ENCODE peak calls at places on chromosomes 4 and X, in eight cellular contexts. H is M059J, U is mammary epithelial cell, N is esophagus muscularis mucosa, B is NCI-H1436, E is neural crest cell, R is HEK293T, K is NCI-H2107. I is an unnamed sample.

GRCh38 chrX:70969635-70970481 is 39.0 kb upstream of the SLC7A3 start:
- DNase-seq in H (no peak), U (no peak), N (no peak), B (no peak), E (no peak), R (no peak), K (no peak), I (no peak)

GRCh38 chr4:2132438-2132837 is 73.3 kb downstream of the NAT8L start:
- DNase-seq in H (no peak), U (no peak), N (no peak), B (no peak), E (no peak), R (no peak), K (no peak), I (no peak)

GRCh38 chr4:127783026-127783769 is 1.1 kb downstream of the HSPA4L start:
- DNase-seq in H (peak; percentile 36), U (peak; percentile 99), N (peak; percentile 92), B (no peak), E (peak; percentile 16), R (peak; percentile 59), K (no peak), I (peak; percentile 47)

GRCh38 chr4:83618991-83619390 is 83.1 kb downstream of the GPAT3 start:
- DNase-seq in H (peak; percentile 83), U (peak; percentile 72), N (no peak), B (no peak), E (no peak), R (no peak), K (no peak), I (no peak)

GRCh38 chr4:149223659-149224058 is 592.0 kb downstream of the IQCM start:
- DNase-seq in H (peak; percentile 67), U (peak; percentile 69), N (no peak), B (no peak), E (no peak), R (no peak), K (no peak), I (no peak)

GRCh38 chrX:40132751-40133150 is 35.0 kb upstream of the BCOR start:
- DNase-seq in H (peak; percentile 88), U (peak; percentile 76), N (peak; percentile 94), B (no peak), E (no peak), R (no peak), K (no peak), I (no peak)

GRCh38 chrX:46597774-46598173 is 24.2 kb downstream of the CHST7 start:
- DNase-seq in H (no peak), U (no peak), N (no peak), B (no peak), E (no peak), R (no peak), K (no peak), I (no peak)

GRCh38 chrX:19824603-19825002 is 62.8 kb downstream of the SH3KBP1 start:
- DNase-seq in H (peak; percentile 79), U (no peak), N (no peak), B (no peak), E (no peak), R (no peak), K (no peak), I (no peak)

GRCh38 chr4:89299153-89299789 is 8.3 kb downstream of the GPRIN3 start:
- DNase-seq in H (no peak), U (no peak), N (no peak), B (no peak), E (no peak), R (no peak), K (no peak), I (no peak)

GRCh38 chrX:117972681-117973080 is 143.9 kb downstream of the KLHL13 start:
- DNase-seq in H (peak; percentile 32), U (peak; percentile 60), N (no peak), B (no peak), E (no peak), R (peak; percentile 8), K (no peak), I (no peak)